ENCODE peak calls at places on chromosome 16, in nine cellular contexts. B is adrenal gland, S is mesenchymal stem cell, R is PC-3, V is neuronal stem cell, O is heart left ventricle, C is kidney, Z is body of pancreas, H is lower lobe of right lung. P is an unnamed sample.
A peak's percentile ranks its signal among the peaks of the same experiment; 100 is the strongest.

GRCh38 chr16:11506816-11507305 is 79.9 kb downstream of the LITAF start:
- DNase-seq in B (no peak), S (no peak), R (no peak), V (no peak), O (no peak), C (peak; percentile 58), Z (no peak), H (no peak), P (no peak)

GRCh38 chr16:68400924-68401460 is 47.3 kb downstream of the SMPD3 start:
- DNase-seq in B (no peak), S (no peak), R (no peak), V (no peak), O (no peak), C (peak; percentile 32), Z (no peak), H (peak; percentile 10), P (no peak)

GRCh38 chr16:3736116-3736515 is 18.8 kb upstream of the TRAP1 start:
- DNase-seq in B (no peak), S (no peak), R (no peak), V (no peak), O (no peak), C (peak; percentile 57), Z (no peak), H (no peak), P (no peak)

GRCh38 chr16:11913425-11914079 is 2.2 kb downstream of the GSPT1 start:
- DNase-seq in B (no peak), S (peak; percentile 56), R (peak; percentile 39), V (no peak), O (no peak), C (no peak), Z (no peak), H (no peak), P (peak; percentile 39)

GRCh38 chr16:49932943-49933342 is 77.0 kb upstream of the ZNF423 start:
- DNase-seq in B (no peak), S (no peak), R (peak; percentile 5), V (no peak), O (peak; percentile 41), C (no peak), Z (no peak), H (no peak), P (no peak)

GRCh38 chr16:17467923-17468540 is 2.7 kb downstream of the XYLT1 start:
- DNase-seq in B (peak; percentile 79), S (no peak), R (no peak), V (peak; percentile 59), O (peak; percentile 51), C (peak; percentile 73), Z (peak; percentile 65), H (no peak), P (peak; percentile 77)

GRCh38 chr16:68539704-68540370 is 746 bp downstream of the ZFP90 start:
- DNase-seq in B (no peak), S (peak; percentile 24), R (no peak), V (no peak), O (peak; percentile 28), C (no peak), Z (peak; percentile 16), H (no peak), P (peak; percentile 15)

GRCh38 chr16:48487287-48487686 is 102.1 kb upstream of the SIAH1 start:
- DNase-seq in B (no peak), S (no peak), R (peak; percentile 18), V (no peak), O (no peak), C (no peak), Z (no peak), H (no peak), P (no peak)

GRCh38 chr16:30951785-30952184 is 2.9 kb downstream of the ORAI3 start:
- DNase-seq in B (no peak), S (no peak), R (no peak), V (no peak), O (no peak), C (no peak), Z (no peak), H (no peak), P (no peak)
- H3K4me1 ChIP-seq in B (peaks cover 36% of the 10 kb centered on the region), S (peaks cover 31% of the 10 kb centered on the region), R (peaks cover 8% of the 10 kb centered on the region), V (peaks cover 23% of the 10 kb centered on the region), O (peaks cover 36% of the 10 kb centered on the region), C (peaks cover 15% of the 10 kb centered on the region), Z (peaks cover 39% of the 10 kb centered on the region), H (peaks cover 51% of the 10 kb centered on the region), P (no peaks in the 10 kb centered on the region)

GRCh38 chr16:89420204-89420603 is 70.2 kb downstream of the ANKRD11 start:
- DNase-seq in B (no peak), S (no peak), R (no peak), V (no peak), O (peak; percentile 25), C (no peak), Z (no peak), H (no peak), P (no peak)
- H3K4me1 ChIP-seq in B (peaks cover 52% of the 10 kb centered on the region), S (peaks cover 24% of the 10 kb centered on the region), R (peaks cover 18% of the 10 kb centered on the region), V (peaks cover 4% of the 10 kb centered on the region), O (peaks cover 50% of the 10 kb centered on the region), C (peaks cover 11% of the 10 kb centered on the region), Z (peaks cover 58% of the 10 kb centered on the region), H (peaks cover 34% of the 10 kb centered on the region), P (peaks cover 7% of the 10 kb centered on the region)

GRCh38 chr16:71659471-71659870 is 33.5 kb downstream of the MARVELD3 start:
- DNase-seq in B (no peak), S (no peak), R (no peak), V (no peak), O (no peak), C (no peak), Z (no peak), H (no peak), P (no peak)
- H3K4me1 ChIP-seq in B (no peaks in the 10 kb centered on the region), S (no peaks in the 10 kb centered on the region), R (no peaks in the 10 kb centered on the region), V (no peaks in the 10 kb centered on the region), O (no peaks in the 10 kb centered on the region), C (no peaks in the 10 kb centered on the region), Z (no peaks in the 10 kb centered on the region), H (no peaks in the 10 kb centered on the region), P (no peaks in the 10 kb centered on the region)

DNA sequence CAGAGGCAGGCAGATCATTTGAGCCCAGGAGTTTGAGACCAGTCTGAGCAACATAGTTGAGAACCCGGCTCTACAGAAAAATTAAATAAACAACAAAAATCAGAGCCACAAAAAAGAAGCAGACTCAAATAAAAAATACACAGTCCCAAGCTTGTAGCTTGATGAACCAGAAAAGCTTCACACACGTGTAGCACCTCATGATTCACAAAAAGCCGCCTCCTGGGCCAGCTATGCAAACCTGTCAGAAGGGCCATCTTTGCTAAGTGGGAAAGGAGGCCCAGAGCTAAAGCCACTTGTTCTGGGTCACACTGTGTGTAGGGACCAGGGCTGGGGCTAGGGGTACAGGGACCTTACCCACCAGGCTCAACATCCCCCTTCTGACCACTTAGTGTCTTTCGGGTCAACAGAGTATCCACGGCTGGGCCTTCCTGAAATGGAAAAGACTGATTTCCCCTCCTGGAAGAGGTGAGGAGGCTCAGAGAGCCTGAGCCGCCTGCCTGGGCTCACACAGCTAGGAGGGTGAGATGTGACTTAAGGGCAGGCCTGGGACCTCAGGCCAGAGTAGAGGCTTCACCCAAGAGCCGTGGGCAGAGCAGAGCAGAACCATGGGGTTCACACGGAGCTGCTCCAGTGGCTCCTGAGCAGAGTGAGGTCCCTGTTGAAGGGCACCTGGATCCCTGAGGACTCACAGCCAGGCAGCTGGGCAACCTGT is 269.6 kb downstream of the PARN start:
- DNase-seq in B (no peak), S (no peak), R (no peak), V (no peak), O (no peak), C (no peak), Z (no peak), H (no peak), P (no peak)
- H3K4me1 ChIP-seq in B (no peaks in the 10 kb centered on the region), S (peaks cover 23% of the 10 kb centered on the region), R (peaks cover 22% of the 10 kb centered on the region), V (peaks cover 7% of the 10 kb centered on the region), O (no peaks in the 10 kb centered on the region), C (no peaks in the 10 kb centered on the region), Z (peaks cover 4% of the 10 kb centered on the region), H (peaks cover 7% of the 10 kb centered on the region), P (no peaks in the 10 kb centered on the region)

GRCh38 chr16:14502932-14503741 is 126.9 kb downstream of the PARN start:
- DNase-seq in B (no peak), S (peak; percentile 58), R (peak; percentile 87), V (no peak), O (no peak), C (no peak), Z (no peak), H (no peak), P (no peak)

GRCh38 chr16:14501331-14502255 is 128.5 kb downstream of the PARN start:
- DNase-seq in B (peak; percentile 95), S (peak; percentile 87), R (peak; percentile 87), V (no peak), O (peak; percentile 89), C (peak; percentile 92), Z (peak; percentile 95), H (peak; percentile 83), P (peak; percentile 49)

GRCh38 chr16:14499110-14499509 is 130.9 kb downstream of the PARN start:
- DNase-seq in B (no peak), S (no peak), R (no peak), V (no peak), O (no peak), C (no peak), Z (no peak), H (no peak), P (no peak)

GRCh38 chr16:14500791-14501190 is 129.3 kb downstream of the PARN start:
- DNase-seq in B (no peak), S (no peak), R (no peak), V (no peak), O (no peak), C (no peak), Z (no peak), H (no peak), P (no peak)

DNA sequence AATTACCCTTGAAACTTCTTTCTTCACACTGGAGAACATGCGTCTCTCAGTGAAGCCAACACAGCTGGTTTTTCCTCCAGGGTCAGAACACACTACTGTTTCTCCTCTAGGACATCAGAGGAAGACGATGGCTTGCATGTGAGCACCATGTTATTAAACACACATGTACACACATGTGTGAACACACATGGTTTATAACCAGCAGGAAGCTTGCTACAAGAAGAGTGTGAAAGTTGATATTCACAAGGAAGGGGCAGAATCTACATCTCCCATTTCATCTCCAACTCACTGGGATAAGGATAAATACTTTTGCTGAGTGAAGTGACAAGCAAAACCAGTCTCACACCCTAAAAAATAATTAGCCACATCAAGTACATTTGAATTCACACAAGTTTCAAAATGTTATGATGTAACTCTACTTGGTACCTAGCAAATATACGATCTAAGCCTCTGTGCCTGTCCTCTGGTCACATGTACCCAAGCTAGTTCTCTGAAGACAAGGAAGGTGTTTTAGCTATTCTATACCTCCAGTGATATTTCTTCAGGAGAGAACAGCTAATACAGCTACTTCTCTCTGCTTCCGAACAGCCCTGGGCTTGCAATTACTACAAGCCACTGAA is 127.7 kb downstream of the PARN start:
- DNase-seq in B (no peak), S (no peak), R (no peak), V (no peak), O (no peak), C (no peak), Z (no peak), H (no peak), P (no peak)
- H3K4me1 ChIP-seq in B (peaks cover 65% of the 10 kb centered on the region), S (peaks cover 20% of the 10 kb centered on the region), R (peaks cover 73% of the 10 kb centered on the region), V (peaks cover 14% of the 10 kb centered on the region), O (peaks cover 12% of the 10 kb centered on the region), C (peaks cover 21% of the 10 kb centered on the region), Z (peaks cover 39% of the 10 kb centered on the region), H (peaks cover 20% of the 10 kb centered on the region), P (no peaks in the 10 kb centered on the region)